ENCODE peak calls at places on chromosomes 1 and 21, in eight cellular contexts. K, I, N, G, A, H, E and D are unnamed samples.
A peak's percentile ranks its signal among the peaks of the same experiment; 100 is the strongest.

GRCh38 chr1:169160845-169161511 is 54.5 kb downstream of the ATP1B1 start:
- DNase-seq in K (no peak), I (no peak), N (no peak), G (peak; percentile 56), A (no peak), H (peak; percentile 14), E (no peak), D (no peak)

GRCh38 chr1:157482717-157483116 is 69.6 kb downstream of the FCRL5 start:
- DNase-seq in K (no peak), I (no peak), N (no peak), G (no peak), A (no peak), H (no peak), E (no peak), D (no peak)

GRCh38 chr1:66867501-66867900 is 57.2 kb downstream of the DNAI4 start:
- DNase-seq in K (no peak), I (no peak), N (no peak), G (no peak), A (no peak), H (no peak), E (no peak), D (no peak)

GRCh38 chr1:56897150-56898004 is 42.8 kb downstream of the C8A start:
- DNase-seq in K (no peak), I (no peak), N (no peak), G (peak; percentile 28), A (no peak), H (peak; percentile 82), E (no peak), D (no peak)

GRCh38 chr1:108704501-108704900 is 8.2 kb upstream of the FNDC7 start:
- DNase-seq in K (no peak), I (no peak), N (no peak), G (peak; percentile 86), A (no peak), H (peak; percentile 67), E (no peak), D (no peak)

GRCh38 chr1:9235123-9235513 is 544 bp downstream of the H6PD start:
- DNase-seq in K (no peak), I (no peak), N (no peak), G (peak; percentile 50), A (no peak), H (peak; percentile 81), E (no peak), D (peak; percentile 50)

GRCh38 chr1:150212070-150212469 is 23.8 kb downstream of the ANP32E start:
- DNase-seq in K (no peak), I (no peak), N (no peak), G (no peak), A (no peak), H (no peak), E (no peak), D (no peak)

GRCh38 chr21:15992171-15992570 is 262.4 kb downstream of the USP25 start:
- DNase-seq in K (no peak), I (no peak), N (no peak), G (peak; percentile 60), A (no peak), H (no peak), E (no peak), D (no peak)

GRCh38 chr21:29940993-29941392 is 1.2 kb upstream of the GRIK1 start:
- DNase-seq in K (no peak), I (no peak), N (no peak), G (no peak), A (no peak), H (no peak), E (no peak), D (no peak)

GRCh38 chr1:231653611-231654010 is 27.0 kb downstream of the DISC1 start:
- DNase-seq in K (no peak), I (no peak), N (no peak), G (no peak), A (no peak), H (no peak), E (no peak), D (no peak)

GRCh38 chr1:156652131-156652991 is 10.4 kb downstream of the BCAN start:
- DNase-seq in K (no peak), I (no peak), N (no peak), G (peak; percentile 36), A (no peak), H (peak; percentile 64), E (no peak), D (no peak)

GRCh38 chr1:165452336-165453130 is 7.6 kb upstream of the RXRG start:
- DNase-seq in K (no peak), I (no peak), N (peak; percentile 27), G (no peak), A (no peak), H (no peak), E (no peak), D (no peak)

GRCh38 chr1:112267929-112268328 is 128.1 kb upstream of the CTTNBP2NL start:
- DNase-seq in K (no peak), I (no peak), N (peak; percentile 73), G (no peak), A (no peak), H (peak; percentile 41), E (no peak), D (no peak)

GRCh38 chr1:45332346-45332720 is 5.6 kb downstream of the HPDL start:
- DNase-seq in K (no peak), I (no peak), N (no peak), G (no peak), A (no peak), H (no peak), E (no peak), D (no peak)

GRCh38 chr1:113780363-113781146 is 21.3 kb upstream of the PHTF1 start:
- DNase-seq in K (no peak), I (no peak), N (no peak), G (peak; percentile 67), A (no peak), H (no peak), E (no peak), D (no peak)

GRCh38 chr1:56819393-56819899 is at the start of gene FYB2:
- DNase-seq in K (no peak), I (no peak), N (peak; percentile 22), G (no peak), A (no peak), H (no peak), E (no peak), D (no peak)

GRCh38 chr1:221294244-221294643 is 415.0 kb downstream of the HLX start:
- DNase-seq in K (no peak), I (no peak), N (no peak), G (peak; percentile 81), A (no peak), H (peak; percentile 7), E (no peak), D (no peak)

GRCh38 chr1:232704694-232705680 is 75.1 kb upstream of the SIPA1L2 start:
- DNase-seq in K (no peak), I (no peak), N (no peak), G (peak; percentile 90), A (peak; percentile 41), H (peak; percentile 87), E (peak; percentile 69), D (peak; percentile 31)